ENCODE peak calls at places on chromosomes 11 and 22, in four cellular contexts. K is fibroblast of pulmonary artery, A is GM13977, R is endothelial cell of umbilical vein. L is an unnamed sample.

GRCh38 chr11:34940026-34940677 is 23.7 kb downstream of the PDHX start:
- DNase-seq in K (peak; percentile 16), A (peak; percentile 23), R (no peak), L (no peak)

GRCh38 chr11:122319842-122320555 is 204.0 kb upstream of the BLID start:
- DNase-seq in K (no peak), A (no peak), R (no peak), L (peak; percentile 19)

GRCh38 chr11:117187007-117187406 is 8.5 kb downstream of the SIDT2 start:
- DNase-seq in K (no peak), A (peak; percentile 14), R (no peak), L (no peak)

GRCh38 chr11:68843052-68843561 is 1.4 kb upstream of the CPT1A start:
- DNase-seq in K (peak; percentile 45), A (peak; percentile 70), R (peak; percentile 37), L (no peak)

GRCh38 chr22:40392618-40393017 is 22.2 kb downstream of the SGSM3 start:
- DNase-seq in K (peak; percentile 52), A (no peak), R (peak; percentile 50), L (no peak)

GRCh38 chr11:115676768-115677167 is 172.6 kb upstream of the CADM1 start:
- DNase-seq in K (no peak), A (no peak), R (no peak), L (no peak)

GRCh38 chr22:28111501-28111900 is 192.4 kb upstream of the PITPNB start:
- DNase-seq in K (no peak), A (no peak), R (no peak), L (no peak)

GRCh38 chr11:87239001-87239400 is 201.3 kb downstream of the TMEM135 start:
- DNase-seq in K (peak; percentile 49), A (no peak), R (peak; percentile 91), L (no peak)

GRCh38 chr11:110200241-110200640 is 96.2 kb downstream of the RDX start:
- DNase-seq in K (peak; percentile 71), A (no peak), R (peak; percentile 34), L (no peak)

GRCh38 chr11:77147668-77148321 is 19.7 kb downstream of the MYO7A start:
- DNase-seq in K (no peak), A (no peak), R (no peak), L (no peak)

GRCh38 chr11:1563697-1564534 is 8.2 kb downstream of the DUSP8 start:
- DNase-seq in K (no peak), A (no peak), R (no peak), L (no peak)

GRCh38 chr11:60719406-60719805 is 5.1 kb upstream of the MS4A18 start:
- DNase-seq in K (no peak), A (no peak), R (no peak), L (no peak)

GRCh38 chr22:23789121-23789520 is 2.4 kb downstream of the SMARCB1 start:
- DNase-seq in K (no peak), A (no peak), R (no peak), L (no peak)

GRCh38 chr11:76588455-76589325 is 81.9 kb downstream of the LRRC32 start:
- DNase-seq in K (peak; percentile 76), A (no peak), R (peak; percentile 99), L (no peak)

GRCh38 chr22:28984482-28985158 is 77.0 kb downstream of the C22orf31 start:
- DNase-seq in K (no peak), A (no peak), R (no peak), L (no peak)

GRCh38 chr11:29217901-29218300 is 798.9 kb downstream of the KCNA4 start:
- DNase-seq in K (peak; percentile 29), A (no peak), R (no peak), L (no peak)

GRCh38 chr22:36160499-36160942 is at the start of gene APOL3:
- DNase-seq in K (peak; percentile 73), A (peak; percentile 28), R (peak; percentile 85), L (no peak)

GRCh38 chr11:65789230-65790103 is 2.6 kb downstream of the OVOL1 start:
- DNase-seq in K (no peak), A (no peak), R (no peak), L (no peak)

GRCh38 chr11:110935018-110935640 is 222.9 kb upstream of the ARHGAP20 start:
- DNase-seq in K (no peak), A (no peak), R (no peak), L (no peak)

GRCh38 chr11:125063429-125064043 is 431 bp downstream of the SLC37A2 start:
- DNase-seq in K (no peak), A (no peak), R (no peak), L (no peak)

GRCh38 chr11:107780775-107781174 is 68.9 kb upstream of the SLN start:
- DNase-seq in K (no peak), A (no peak), R (peak; percentile 31), L (no peak)
- TF ChIP-seq CTCF in K (peak; percentile 2), A (no peak), R (no peak), L (no peak)

GRCh38 chr11:64331569-64332371 is 8.2 kb upstream of the CCDC88B start:
- DNase-seq in K (peak; percentile 85), A (peak; percentile 78), R (peak; percentile 74), L (no peak)
- TF ChIP-seq CTCF in K (peak; percentile 77), A (peak; percentile 70), R (peak; percentile 64), L (peak; percentile 45)

GRCh38 chr11:41250408-41250807 is 209.0 kb downstream of the LRRC4C start:
- DNase-seq in K (no peak), A (no peak), R (no peak), L (no peak)

GRCh38 chr11:41245184-41245583 is 214.3 kb downstream of the LRRC4C start:
- DNase-seq in K (no peak), A (no peak), R (no peak), L (no peak)

GRCh38 chr11:41246399-41246745 is 213.1 kb downstream of the LRRC4C start:
- DNase-seq in K (no peak), A (no peak), R (no peak), L (no peak)

DNA sequence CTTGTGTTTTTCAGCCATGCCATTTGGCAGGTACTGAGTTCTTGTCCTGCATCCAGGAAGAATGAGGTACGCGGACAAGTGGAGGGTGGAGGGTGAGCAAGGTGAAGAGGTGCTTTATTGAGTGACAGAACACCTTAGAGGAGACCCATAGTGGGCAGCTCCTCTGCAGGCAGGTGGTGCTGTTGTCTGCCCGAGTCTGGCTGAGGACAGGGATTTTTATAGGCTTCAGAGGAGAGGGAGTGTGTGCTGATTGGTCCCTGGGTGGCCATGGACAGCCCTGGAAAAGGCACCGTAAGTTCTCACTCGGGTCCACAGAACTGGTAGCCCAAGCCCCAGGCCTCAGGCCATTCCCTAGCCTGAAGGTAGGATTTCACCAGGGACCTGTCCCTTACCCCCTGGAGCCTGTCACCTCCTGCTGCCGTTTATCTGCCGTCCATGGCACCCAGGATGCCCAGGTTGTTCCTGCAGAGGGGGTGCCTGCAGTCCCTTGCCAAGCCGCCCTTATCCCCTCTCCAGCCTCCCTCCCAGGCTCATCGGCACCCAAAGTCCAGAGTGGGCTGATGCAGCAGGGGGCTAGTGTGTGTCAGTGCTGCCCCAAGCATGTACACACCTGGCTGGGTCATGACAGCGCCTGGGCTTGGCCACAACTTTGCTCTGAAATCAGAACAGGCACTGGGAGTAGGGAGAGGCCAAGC is 213.6 kb downstream of the LRRC4C start:
- DNase-seq in K (no peak), A (no peak), R (no peak), L (no peak)
- TF ChIP-seq CTCF in K (no peak), A (peak; percentile 31), R (no peak), L (no peak)

DNA sequence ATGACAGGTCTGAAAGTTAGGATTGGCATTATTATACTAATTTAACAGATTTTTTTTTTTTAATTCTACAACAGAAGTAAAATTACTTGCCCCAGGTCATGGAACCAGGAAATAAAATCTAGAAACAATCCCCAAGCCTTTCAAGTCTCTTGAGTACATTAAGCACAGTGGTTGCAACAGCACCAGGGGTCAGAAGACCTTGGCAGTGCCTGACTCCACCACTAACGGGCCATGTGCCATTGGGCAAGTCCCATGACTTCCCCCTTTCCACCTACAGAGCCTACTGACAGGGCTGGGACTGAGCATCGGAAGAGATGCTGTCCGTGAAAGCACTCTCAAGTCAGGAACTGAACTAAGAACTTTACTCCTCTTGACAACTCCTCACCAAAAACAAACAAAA is 98.6 kb upstream of the AKIP1 start:
- DNase-seq in K (peak; percentile 54), A (no peak), R (no peak), L (no peak)
- TF ChIP-seq CTCF in K (no peak), A (no peak), R (no peak), L (no peak)

GRCh38 chr11:15947681-15948648 is 408.4 kb downstream of the SOX6 start:
- DNase-seq in K (no peak), A (no peak), R (no peak), L (no peak)
- TF ChIP-seq CTCF in K (no peak), A (no peak), R (no peak), L (no peak)

GRCh38 chr11:4748435-4748834 is 21.3 kb downstream of the OR51F1 start:
- DNase-seq in K (peak; percentile 0), A (no peak), R (no peak), L (no peak)
- TF ChIP-seq CTCF in K (no peak), A (no peak), R (no peak), L (no peak)

DNA sequence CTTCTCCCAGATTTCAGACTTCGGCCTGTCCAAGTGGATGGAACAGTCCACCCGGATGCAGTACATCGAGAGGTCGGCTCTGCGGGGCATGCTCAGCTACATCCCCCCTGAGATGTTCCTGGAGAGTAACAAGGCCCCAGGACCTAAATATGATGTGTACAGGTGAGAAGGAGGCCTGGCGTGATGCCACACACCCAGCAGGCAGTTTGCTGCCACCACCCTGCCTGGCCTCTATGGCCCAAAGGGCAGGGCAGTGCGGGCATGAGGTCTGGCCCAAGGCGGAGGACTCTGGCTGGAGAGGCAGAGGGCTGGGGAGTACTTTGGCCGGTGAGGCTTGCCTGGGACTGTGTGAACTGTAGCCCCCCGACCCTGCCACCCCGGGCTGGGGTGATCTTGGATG is 7.3 kb downstream of the ANKK1 start:
- DNase-seq in K (no peak), A (no peak), R (no peak), L (no peak)
- TF ChIP-seq CTCF in K (no peak), A (no peak), R (no peak), L (no peak)

GRCh38 chr22:44369241-44369652 is 56.5 kb upstream of the SHISAL1 start:
- DNase-seq in K (no peak), A (no peak), R (no peak), L (no peak)
- TF ChIP-seq CTCF in K (peak; percentile 9), A (peak; percentile 8), R (no peak), L (peak; percentile 38)

DNA sequence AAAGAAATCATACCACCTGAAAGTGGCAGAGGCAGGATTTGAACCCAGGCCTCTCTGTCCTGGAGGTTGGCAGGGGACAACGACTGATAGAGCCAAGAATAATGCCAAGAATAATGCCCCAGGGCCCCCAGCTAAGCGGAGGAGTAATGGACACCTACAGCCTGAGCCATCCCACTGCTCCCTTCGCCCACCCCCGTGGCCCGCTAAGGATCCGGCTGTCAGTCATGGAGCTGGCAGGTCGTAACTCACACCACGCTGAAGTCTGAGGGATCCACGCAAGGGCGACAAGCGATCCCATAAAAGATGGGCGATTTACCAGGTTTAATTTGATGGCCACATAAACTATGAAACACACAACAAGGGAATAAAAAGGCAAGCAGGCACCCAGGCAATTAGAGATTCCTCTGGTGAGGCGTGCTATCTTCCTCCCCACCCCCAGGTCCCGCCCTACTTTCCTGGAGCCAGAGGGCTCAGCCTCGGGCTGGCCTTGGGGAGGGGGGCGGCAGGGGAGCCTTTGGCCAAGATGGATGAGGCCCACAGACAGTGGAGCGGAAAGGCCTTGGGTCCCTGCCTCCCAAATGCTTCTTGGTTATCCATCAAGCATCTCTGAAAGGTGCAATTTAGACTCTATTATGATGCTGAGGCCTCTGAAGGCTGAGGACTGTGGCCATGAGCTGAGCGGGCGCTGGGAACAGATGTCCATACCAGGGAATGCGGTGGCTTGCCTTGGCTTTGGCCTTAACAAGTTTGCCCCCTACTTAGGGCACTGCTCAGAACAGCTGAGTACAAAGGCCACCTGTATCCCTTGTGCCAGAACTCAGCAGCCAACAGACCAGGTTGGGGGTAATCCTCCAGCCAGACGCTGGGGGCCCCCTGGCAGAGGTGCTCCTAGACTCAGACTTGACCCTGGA is 55.2 kb downstream of the MACROD1 start:
- DNase-seq in K (no peak), A (no peak), R (no peak), L (no peak)
- TF ChIP-seq CTCF in K (no peak), A (no peak), R (no peak), L (no peak)